ENCODE peak calls at places on chromosome 5, in ten cellular contexts. Z is globus pallidus; S is mesothelial cell of epicardium; D is body of pancreas; C is stimulated activated CD8-positive, alpha-beta memory T cell treated with anti-CD3 and anti-CD28 coated beads, Interleukin-15, amount 100 ng/mL, for 24 hours; Y is CD8-positive, alpha-beta memory T cell; O is adrenal gland; K is H4; B is naive thymus-derived CD8-positive, alpha-beta T cell; J is tibial artery. E is an unnamed sample.

GRCh38 chr5:10656176-10656830 is 92.4 kb downstream of the ANKRD33B start:
- DNase-seq in Z (no peak), S (no peak), D (peak; percentile 1), C (no peak), Y (no peak), O (no peak), K (no peak), B (no peak), J (no peak), E (no peak)

GRCh38 chr5:148941810-148942209 is 115.4 kb downstream of the ADRB2 start:
- DNase-seq in Z (no peak), S (no peak), D (no peak), C (no peak), Y (no peak), O (no peak), K (no peak), B (no peak), J (no peak), E (no peak)

GRCh38 chr5:10491673-10492026 is 50.0 kb downstream of the ROPN1L start:
- DNase-seq in Z (no peak), S (no peak), D (no peak), C (no peak), Y (no peak), O (no peak), K (no peak), B (no peak), J (no peak), E (no peak)

GRCh38 chr5:173456751-173457171 is 128.5 kb upstream of the STC2 start:
- DNase-seq in Z (no peak), S (no peak), D (no peak), C (no peak), Y (no peak), O (no peak), K (peak; percentile 77), B (no peak), J (no peak), E (no peak)

GRCh38 chr5:30957591-30957990 is 235.9 kb upstream of the CDH6 start:
- DNase-seq in Z (no peak), S (no peak), D (no peak), C (no peak), Y (no peak), O (no peak), K (no peak), B (no peak), J (no peak), E (no peak)

GRCh38 chr5:143108498-143109128 is 294.9 kb downstream of the NR3C1 start:
- DNase-seq in Z (no peak), S (no peak), D (peak; percentile 72), C (no peak), Y (no peak), O (peak; percentile 45), K (no peak), B (no peak), J (no peak), E (no peak)

GRCh38 chr5:126757713-126758357 is 19.1 kb upstream of the LMNB1 start:
- DNase-seq in Z (no peak), S (no peak), D (no peak), C (no peak), Y (no peak), O (no peak), K (no peak), B (no peak), J (no peak), E (no peak)

GRCh38 chr5:159178978-159179377 is 30.4 kb downstream of the RNF145 start:
- DNase-seq in Z (no peak), S (no peak), D (peak; percentile 63), C (no peak), Y (no peak), O (no peak), K (peak; percentile 95), B (no peak), J (no peak), E (peak; percentile 84)

GRCh38 chr5:6905883-6906282 is 192.7 kb downstream of the TENT4A start:
- DNase-seq in Z (no peak), S (no peak), D (no peak), C (no peak), Y (no peak), O (no peak), K (no peak), B (no peak), J (peak; percentile 70), E (no peak)

E was measured in AG09319.